ENCODE peak calls at places on chromosome 9, in four cellular contexts. J, H, T and B are unnamed samples.

GRCh38 chr9:72457366-72457765 is 64.0 kb upstream of the TMC1 start:
- DNase-seq in J (no peak), T (no peak), H (no peak), B (no peak)

GRCh38 chr9:76701441-76702031 is 62.7 kb upstream of the PCA3 start:
- DNase-seq in T (no peak), J (no peak), H (no peak), B (no peak)

GRCh38 chr9:118083161-118083560 is 379.0 kb downstream of the TLR4 start:
- DNase-seq in H (no peak), J (no peak), T (no peak), B (no peak)

GRCh38 chr9:121914604-121915303 is 178.4 kb downstream of the TTLL11 start:
- DNase-seq in T (no peak), J (no peak), H (no peak), B (no peak)

GRCh38 chr9:110669439-110669838 is 848 bp downstream of the MUSK start:
- DNase-seq in J (no peak), H (no peak), T (no peak), B (no peak)

GRCh38 chr9:107994638-107995037 is 505.1 kb upstream of the KLF4 start:
- DNase-seq in J (no peak), H (no peak), T (no peak), B (no peak)

GRCh38 chr9:131419029-131419614 is 25.2 kb downstream of the PRRC2B start:
- DNase-seq in T (no peak), J (no peak), H (no peak), B (no peak)

GRCh38 chr9:76756273-76756650 is 8.0 kb upstream of the PCA3 start:
- DNase-seq in H (no peak), J (no peak), T (no peak), B (no peak)

GRCh38 chr9:91159664-91160121 is 202.0 kb downstream of the AUH start:
- DNase-seq in J (peak; percentile 71), T (no peak), H (no peak), B (peak; percentile 72)

GRCh38 chr9:109751253-109751652 is 28.7 kb upstream of the PALM2AKAP2 start:
- DNase-seq in H (no peak), T (no peak), J (no peak), B (no peak)

GRCh38 chr9:13181652-13182051 is 97.8 kb downstream of the MPDZ start:
- DNase-seq in J (no peak), H (no peak), T (no peak), B (no peak)

GRCh38 chr9:4864234-4864661 is 71.5 kb downstream of the RCL1 start:
- DNase-seq in J (no peak), H (no peak), T (no peak), B (no peak)

GRCh38 chr9:69180670-69181069 is 6.6 kb downstream of the TJP2 start:
- DNase-seq in H (peak; percentile 49), T (peak; percentile 83), J (peak; percentile 66), B (no peak)

GRCh38 chr9:114098021-114098659 is 952 bp downstream of the KIF12 start:
- DNase-seq in J (no peak), T (peak; percentile 23), H (no peak), B (peak; percentile 49)

GRCh38 chr9:107760469-107761242 is 271.1 kb upstream of the KLF4 start:
- DNase-seq in T (no peak), H (no peak), J (peak; percentile 53), B (no peak)

GRCh38 chr9:34989946-34990635 is 546 bp downstream of the DNAJB5 start:
- DNase-seq in T (no peak), H (peak; percentile 64), J (peak; percentile 73), B (peak; percentile 73)

GRCh38 chr9:92369075-92369474 is 35.3 kb downstream of the OGN start:
- DNase-seq in H (no peak), J (no peak), T (no peak), B (no peak)

GRCh38 chr9:13721481-13722235 is 442.2 kb upstream of the MPDZ start:
- DNase-seq in J (no peak), T (no peak), H (no peak), B (no peak)

GRCh38 chr9:120894404-120895226 is 17.6 kb upstream of the PHF19 start:
- DNase-seq in T (no peak), J (peak; percentile 35), H (no peak), B (peak; percentile 77)

GRCh38 chr9:129175825-129176633 is 2.0 kb downstream of the IER5L start:
- DNase-seq in T (peak; percentile 89), J (peak; percentile 87), H (peak; percentile 92), B (peak; percentile 92)
- TF ChIP-seq POLR2A in T (peak; percentile 68), J (no peak), H (peak; percentile 79), B (peak; percentile 63)

GRCh38 chr9:93467462-93467861 is 14.1 kb upstream of the FAM120AOS start:
- DNase-seq in H (no peak), J (no peak), T (no peak), B (no peak)
- H3K4me1 ChIP-seq in H (peaks cover 5% of the 10 kb centered on the region), J (peaks cover 83% of the 10 kb centered on the region), T (peaks cover 12% of the 10 kb centered on the region), B (peaks cover 19% of the 10 kb centered on the region)

GRCh38 chr9:79565245-79565644 is 6.5 kb upstream of the TLE4 start:
- DNase-seq in J (no peak), H (no peak), T (no peak), B (no peak)

GRCh38 chr9:79570449-79571308 is 1.1 kb upstream of the TLE4 start:
- DNase-seq in H (peak; percentile 60), J (peak; percentile 37), T (no peak), B (peak; percentile 69)

GRCh38 chr9:79569814-79570448 is 1.8 kb upstream of the TLE4 start:
- DNase-seq in J (no peak), H (no peak), T (no peak), B (no peak)

GRCh38 chr9:79568337-79569084 is 3.3 kb upstream of the TLE4 start:
- DNase-seq in T (no peak), J (no peak), H (no peak), B (no peak)

DNA sequence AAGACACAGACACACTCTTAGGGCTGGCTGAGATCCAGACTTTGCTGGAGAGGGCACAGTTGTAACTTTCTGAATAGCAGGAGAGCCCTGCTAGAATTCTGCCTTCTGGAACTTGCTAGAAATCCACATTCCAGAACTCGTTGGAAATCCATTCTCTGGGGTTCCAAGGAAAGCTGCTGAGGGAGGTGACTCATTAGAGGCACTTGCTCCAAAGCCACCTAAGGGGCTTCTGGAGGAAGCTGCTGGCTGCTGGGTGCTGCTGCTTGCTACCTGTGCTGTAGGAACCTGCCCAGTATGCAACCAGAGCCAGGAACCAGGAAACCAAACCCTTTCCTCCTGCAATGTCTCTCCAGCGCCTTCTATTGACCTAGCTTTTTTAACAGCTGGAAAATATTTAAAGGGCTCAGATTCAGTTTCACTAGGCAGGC is 4.1 kb upstream of the TLE4 start:
- DNase-seq in J (no peak), H (no peak), T (no peak), B (no peak)
- TF ChIP-seq CTCF in J (no peak), H (no peak), T (no peak), B (no peak)

DNA sequence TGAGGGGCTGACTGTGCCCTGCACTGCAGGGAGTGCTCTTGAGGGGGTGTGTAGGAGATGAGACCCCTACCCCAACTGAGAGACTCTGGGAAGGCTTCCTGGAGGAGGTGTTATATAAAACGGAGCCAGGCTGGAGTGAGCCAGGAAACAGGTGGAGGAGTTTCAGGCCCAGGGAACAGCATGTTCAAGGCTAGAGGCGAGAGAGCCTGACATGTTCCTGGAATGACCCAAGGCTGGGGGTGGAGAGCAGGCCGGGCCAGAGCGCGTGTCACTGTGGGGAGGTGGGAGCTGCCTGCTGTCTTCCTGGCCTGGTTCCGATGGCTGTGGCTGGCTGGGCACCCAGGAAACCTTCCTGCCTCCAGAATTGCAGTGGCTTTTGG is 48.7 kb downstream of the RXRA start:
- DNase-seq in H (peak; percentile 87), T (no peak), J (no peak), B (peak; percentile 71)
- TF ChIP-seq POLR2A in H (no peak), T (no peak), J (no peak), B (no peak)

GRCh38 chr9:127233582-127234350 is 30.8 kb upstream of the GARNL3 start:
- DNase-seq in H (no peak), T (no peak), J (no peak), B (no peak)
- H3K4me1 ChIP-seq in H (no peaks in the 10 kb centered on the region), T (no peaks in the 10 kb centered on the region), J (peaks cover 15% of the 10 kb centered on the region), B (peaks cover 4% of the 10 kb centered on the region)

GRCh38 chr9:28342815-28343338 is 769.6 kb upstream of the C9orf72 start:
- DNase-seq in J (no peak), T (no peak), H (no peak), B (no peak)

DNA sequence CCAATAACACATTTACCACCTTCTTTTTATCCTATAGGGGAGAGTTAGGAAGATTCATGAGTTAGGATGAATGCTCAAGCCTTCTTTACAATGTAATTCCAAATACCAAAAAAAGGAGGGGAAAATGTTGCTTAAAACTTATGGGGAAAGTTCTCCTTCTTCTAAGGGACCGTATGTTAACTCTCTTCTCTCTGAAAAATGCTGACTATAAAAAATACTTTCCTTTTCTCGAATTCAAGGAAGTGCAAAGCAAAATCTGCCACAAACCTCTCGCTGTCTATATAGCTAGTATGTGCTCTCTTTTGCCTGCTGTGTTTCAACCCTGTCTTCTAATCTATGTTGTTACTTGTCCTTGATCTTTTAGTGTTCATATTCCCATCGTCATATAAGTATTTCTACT is 768.6 kb upstream of the C9orf72 start:
- DNase-seq in T (no peak), J (no peak), H (no peak), B (no peak)
- TF ChIP-seq CTCF in T (no peak), J (no peak), H (no peak), B (no peak)

GRCh38 chr9:87497604-87498045 is at the start of gene DAPK1:
- DNase-seq in T (peak; percentile 23), J (peak; percentile 47), H (peak; percentile 91), B (peak; percentile 78)
- TF ChIP-seq POLR2A in T (no peak), J (no peak), H (peak; percentile 62), B (peak; percentile 40)

GRCh38 chr9:8726692-8727091 is 927.1 kb upstream of the DMAC1 start:
- DNase-seq in H (no peak), J (no peak), T (no peak), B (no peak)
- H3K4me1 ChIP-seq in H (no peaks in the 10 kb centered on the region), J (no peaks in the 10 kb centered on the region), T (no peaks in the 10 kb centered on the region), B (no peaks in the 10 kb centered on the region)

GRCh38 chr9:18208166-18209059 is 265.5 kb upstream of the ADAMTSL1 start:
- DNase-seq in T (no peak), H (peak; percentile 66), J (peak; percentile 13), B (peak; percentile 53)
- TF ChIP-seq CTCF in T (peak; percentile 31), H (peak; percentile 53), J (peak; percentile 59), B (peak; percentile 37)